ENCODE peak calls at places on chromosomes 4 and X, in five cellular contexts. One of them, this sample, is unnamed.

GRCh38 chrX:72124540-72125201 is 7.0 kb downstream of the RTL5 start:
- DNase-seq in NAMALWA: no peak
- DNase-seq in A549: no peak
- DNase-seq in mesothelial cell of epicardium: no peak
- DNase-seq in lower lobe of right lung: no peak
- DNase-seq in this sample: no peak

GRCh38 chrX:114500622-114501021 is 83.3 kb upstream of the HTR2C start:
- DNase-seq in NAMALWA: no peak
- DNase-seq in A549: no peak
- DNase-seq in mesothelial cell of epicardium: no peak
- DNase-seq in lower lobe of right lung: no peak
- DNase-seq in this sample: no peak

GRCh38 chr4:1105662-1106061 is 7.7 kb downstream of the RNF212 start:
- DNase-seq in NAMALWA: no peak
- DNase-seq in A549: no peak
- DNase-seq in mesothelial cell of epicardium: no peak
- DNase-seq in lower lobe of right lung: no peak
- DNase-seq in this sample: no peak

GRCh38 chr4:80540785-80541469 is 205.4 kb downstream of the CFAP299 start:
- DNase-seq in NAMALWA: peak; percentile 21
- DNase-seq in A549: no peak
- DNase-seq in mesothelial cell of epicardium: no peak
- DNase-seq in lower lobe of right lung: no peak
- DNase-seq in this sample: no peak

GRCh38 chrX:25659317-25659716 is 478.8 kb upstream of the MAGEB18 start:
- DNase-seq in NAMALWA: no peak
- DNase-seq in A549: no peak
- DNase-seq in mesothelial cell of epicardium: no peak
- DNase-seq in lower lobe of right lung: no peak
- DNase-seq in this sample: no peak

GRCh38 chr4:101156619-101157310 is 190.6 kb downstream of the PPP3CA start:
- DNase-seq in NAMALWA: no peak
- DNase-seq in A549: no peak
- DNase-seq in mesothelial cell of epicardium: no peak
- DNase-seq in lower lobe of right lung: no peak
- DNase-seq in this sample: no peak

GRCh38 chr4:184451726-184452125 is 22.6 kb downstream of the IRF2 start:
- DNase-seq in NAMALWA: no peak
- DNase-seq in A549: no peak
- DNase-seq in mesothelial cell of epicardium: no peak
- DNase-seq in lower lobe of right lung: no peak
- DNase-seq in this sample: peak; percentile 73

GRCh38 chr4:179095585-179096228 is 1653.5 kb upstream of the AGA start:
- DNase-seq in NAMALWA: peak; percentile 13
- DNase-seq in A549: no peak
- DNase-seq in mesothelial cell of epicardium: peak; percentile 66
- DNase-seq in lower lobe of right lung: no peak
- DNase-seq in this sample: peak; percentile 23

GRCh38 chr4:183571350-183572076 is 66.7 kb downstream of the ING2 start:
- DNase-seq in NAMALWA: peak; percentile 7
- DNase-seq in A549: peak; percentile 19
- DNase-seq in mesothelial cell of epicardium: no peak
- DNase-seq in lower lobe of right lung: peak; percentile 87
- DNase-seq in this sample: peak; percentile 61

GRCh38 chr4:73679836-73680235 is 59.6 kb upstream of the RASSF6 start:
- DNase-seq in NAMALWA: no peak
- DNase-seq in A549: no peak
- DNase-seq in mesothelial cell of epicardium: no peak
- DNase-seq in lower lobe of right lung: no peak
- DNase-seq in this sample: no peak

GRCh38 chr4:66946761-66947160 is 598.5 kb downstream of the CENPC start:
- DNase-seq in NAMALWA: no peak
- DNase-seq in A549: no peak
- DNase-seq in mesothelial cell of epicardium: no peak
- DNase-seq in lower lobe of right lung: no peak
- DNase-seq in this sample: no peak

GRCh38 chr4:39609454-39609911 is 29.2 kb downstream of the SMIM14 start:
- DNase-seq in NAMALWA: no peak
- DNase-seq in A549: no peak
- DNase-seq in mesothelial cell of epicardium: no peak
- DNase-seq in lower lobe of right lung: no peak
- DNase-seq in this sample: no peak

GRCh38 chr4:27068151-27068862 is 207.7 kb downstream of the STIM2 start:
- DNase-seq in NAMALWA: no peak
- DNase-seq in A549: no peak
- DNase-seq in mesothelial cell of epicardium: no peak
- DNase-seq in lower lobe of right lung: peak; percentile 70
- DNase-seq in this sample: no peak

GRCh38 chrX:74437530-74437929 is 16.2 kb downstream of the SLC16A2 start:
- DNase-seq in NAMALWA: no peak
- DNase-seq in A549: no peak
- DNase-seq in mesothelial cell of epicardium: no peak
- DNase-seq in lower lobe of right lung: no peak
- DNase-seq in this sample: no peak

GRCh38 chrX:136768469-136769084 is 12.2 kb downstream of the ARHGEF6 start:
- DNase-seq in NAMALWA: no peak
- DNase-seq in A549: no peak
- DNase-seq in mesothelial cell of epicardium: no peak
- DNase-seq in lower lobe of right lung: peak; percentile 48
- DNase-seq in this sample: peak; percentile 84

GRCh38 chr4:77104405-77105292 is 28.9 kb upstream of the CCNI start:
- DNase-seq in NAMALWA: no peak
- DNase-seq in A549: no peak
- DNase-seq in mesothelial cell of epicardium: peak; percentile 61
- DNase-seq in lower lobe of right lung: peak; percentile 77
- DNase-seq in this sample: peak; percentile 59

GRCh38 chr4:103996059-103996458 is 276.3 kb upstream of the TACR3 start:
- DNase-seq in NAMALWA: no peak
- DNase-seq in A549: no peak
- DNase-seq in mesothelial cell of epicardium: no peak
- DNase-seq in lower lobe of right lung: no peak
- DNase-seq in this sample: no peak

GRCh38 chrX:15055146-15055930 is 182.1 kb downstream of the MOSPD2 start:
- DNase-seq in NAMALWA: no peak
- DNase-seq in A549: no peak
- DNase-seq in mesothelial cell of epicardium: no peak
- DNase-seq in lower lobe of right lung: no peak
- DNase-seq in this sample: no peak

GRCh38 chr4:53916431-53916889 is 147.9 kb downstream of the CHIC2 start:
- DNase-seq in NAMALWA: no peak
- DNase-seq in A549: no peak
- DNase-seq in mesothelial cell of epicardium: no peak
- DNase-seq in lower lobe of right lung: no peak
- DNase-seq in this sample: no peak

GRCh38 chrX:39442332-39442731 is 641.1 kb downstream of the MID1IP1 start:
- DNase-seq in NAMALWA: peak; percentile 34
- DNase-seq in A549: no peak
- DNase-seq in mesothelial cell of epicardium: no peak
- DNase-seq in lower lobe of right lung: no peak
- DNase-seq in this sample: no peak

GRCh38 chrX:44945736-44946135 is 72.7 kb downstream of the KDM6A start:
- DNase-seq in NAMALWA: no peak
- DNase-seq in A549: no peak
- DNase-seq in mesothelial cell of epicardium: no peak
- DNase-seq in lower lobe of right lung: no peak
- DNase-seq in this sample: peak; percentile 55

GRCh38 chr4:41257257-41257900 is 651 bp downstream of the UCHL1 start:
- DNase-seq in NAMALWA: peak; percentile 85
- DNase-seq in A549: peak; percentile 24
- DNase-seq in mesothelial cell of epicardium: peak; percentile 60
- DNase-seq in lower lobe of right lung: peak; percentile 61
- DNase-seq in this sample: peak; percentile 53

GRCh38 chrX:101682723-101683122 is 23.1 kb upstream of the ARMCX2 start:
- DNase-seq in NAMALWA: no peak
- DNase-seq in A549: no peak
- DNase-seq in mesothelial cell of epicardium: no peak
- DNase-seq in lower lobe of right lung: no peak
- DNase-seq in this sample: no peak

GRCh38 chr4:85873566-85873965 is 398.6 kb downstream of the ARHGAP24 start:
- DNase-seq in NAMALWA: no peak
- DNase-seq in A549: no peak
- DNase-seq in mesothelial cell of epicardium: no peak
- DNase-seq in lower lobe of right lung: no peak
- DNase-seq in this sample: no peak

GRCh38 chr4:101349346-101350064 is 2.2 kb upstream of the PPP3CA start:
- DNase-seq in NAMALWA: no peak
- DNase-seq in A549: no peak
- DNase-seq in mesothelial cell of epicardium: no peak
- DNase-seq in lower lobe of right lung: peak; percentile 73
- DNase-seq in this sample: peak; percentile 21

GRCh38 chr4:7074423-7074822 is 6.6 kb upstream of the GRPEL1 start:
- DNase-seq in NAMALWA: no peak
- DNase-seq in A549: no peak
- DNase-seq in mesothelial cell of epicardium: no peak
- DNase-seq in lower lobe of right lung: no peak
- DNase-seq in this sample: no peak

GRCh38 chrX:129139837-129140679 is 383.2 kb downstream of the SMARCA1 start:
- DNase-seq in NAMALWA: no peak
- DNase-seq in A549: no peak
- DNase-seq in mesothelial cell of epicardium: no peak
- DNase-seq in lower lobe of right lung: no peak
- DNase-seq in this sample: no peak

GRCh38 chrX:95974885-95975284 is 709.8 kb upstream of the DIAPH2 start:
- DNase-seq in NAMALWA: no peak
- DNase-seq in A549: no peak
- DNase-seq in mesothelial cell of epicardium: no peak
- DNase-seq in lower lobe of right lung: no peak
- DNase-seq in this sample: no peak